ENCODE peak calls at places on chromosomes 6 and 20, in four cellular contexts. One of them, this sample, is unnamed.

GRCh38 chr20:64106435-64106961 is 867 bp downstream of the NPBWR2 start:
- DNase-seq in epithelial cell of esophagus: no peak
- DNase-seq in AG09319: no peak
- DNase-seq in retinal pigment epithelial cell: no peak
- DNase-seq in this sample: no peak

GRCh38 chr20:46799781-46800180 is 90.3 kb downstream of the SLC2A10 start:
- DNase-seq in epithelial cell of esophagus: no peak
- DNase-seq in AG09319: no peak
- DNase-seq in retinal pigment epithelial cell: no peak
- DNase-seq in this sample: no peak

GRCh38 chr6:99814230-99814928 is 179.6 kb downstream of the MCHR2 start:
- DNase-seq in epithelial cell of esophagus: no peak
- DNase-seq in AG09319: no peak
- DNase-seq in retinal pigment epithelial cell: no peak
- DNase-seq in this sample: no peak

GRCh38 chr6:24936641-24937317 is 1.0 kb upstream of the RIPOR2 start:
- DNase-seq in epithelial cell of esophagus: peak
- DNase-seq in AG09319: no peak
- DNase-seq in retinal pigment epithelial cell: no peak
- DNase-seq in this sample: no peak

GRCh38 chr6:84065718-84066290 is 32.2 kb downstream of the MRAP2 start:
- DNase-seq in epithelial cell of esophagus: peak
- DNase-seq in AG09319: no peak
- DNase-seq in retinal pigment epithelial cell: no peak
- DNase-seq in this sample: no peak

GRCh38 chr6:136007355-136007754 is 155.9 kb downstream of the PDE7B start:
- DNase-seq in epithelial cell of esophagus: no peak
- DNase-seq in AG09319: no peak
- DNase-seq in retinal pigment epithelial cell: no peak
- DNase-seq in this sample: no peak

GRCh38 chr6:32439708-32440214 is at the start of gene HLA-DRA:
- DNase-seq in epithelial cell of esophagus: peak
- DNase-seq in AG09319: no peak
- DNase-seq in retinal pigment epithelial cell: no peak
- DNase-seq in this sample: no peak

GRCh38 chr6:17015144-17015543 is 86.7 kb upstream of the STMND1 start:
- DNase-seq in epithelial cell of esophagus: peak
- DNase-seq in AG09319: no peak
- DNase-seq in retinal pigment epithelial cell: no peak
- DNase-seq in this sample: peak

GRCh38 chr20:59733326-59733725 is 129.0 kb downstream of the PHACTR3 start:
- DNase-seq in epithelial cell of esophagus: no peak
- DNase-seq in AG09319: no peak
- DNase-seq in retinal pigment epithelial cell: no peak
- DNase-seq in this sample: no peak

GRCh38 chr6:104613416-104614001 is 246.2 kb downstream of the HACE1 start:
- DNase-seq in epithelial cell of esophagus: no peak
- DNase-seq in AG09319: no peak
- DNase-seq in retinal pigment epithelial cell: peak
- DNase-seq in this sample: no peak

GRCh38 chr6:150275489-150275888 is 93.3 kb upstream of the IYD start:
- DNase-seq in epithelial cell of esophagus: no peak
- DNase-seq in AG09319: no peak
- DNase-seq in retinal pigment epithelial cell: no peak
- DNase-seq in this sample: no peak

GRCh38 chr6:135675862-135676261 is 175.6 kb upstream of the PDE7B start:
- DNase-seq in epithelial cell of esophagus: peak
- DNase-seq in AG09319: no peak
- DNase-seq in retinal pigment epithelial cell: no peak
- DNase-seq in this sample: no peak

GRCh38 chr20:41139227-41140093 is 2.1 kb downstream of the PLCG1 start:
- DNase-seq in epithelial cell of esophagus: no peak
- DNase-seq in AG09319: no peak
- DNase-seq in retinal pigment epithelial cell: no peak
- DNase-seq in this sample: no peak

GRCh38 chr6:70520575-70520974 is 46.2 kb upstream of the SDHAF4 start:
- DNase-seq in epithelial cell of esophagus: peak
- DNase-seq in AG09319: no peak
- DNase-seq in retinal pigment epithelial cell: no peak
- DNase-seq in this sample: no peak
- TF ChIP-seq CTCF in epithelial cell of esophagus: peak
- TF ChIP-seq CTCF in AG09319: peak
- TF ChIP-seq CTCF in retinal pigment epithelial cell: peak
- TF ChIP-seq CTCF in this sample: peak

DNA sequence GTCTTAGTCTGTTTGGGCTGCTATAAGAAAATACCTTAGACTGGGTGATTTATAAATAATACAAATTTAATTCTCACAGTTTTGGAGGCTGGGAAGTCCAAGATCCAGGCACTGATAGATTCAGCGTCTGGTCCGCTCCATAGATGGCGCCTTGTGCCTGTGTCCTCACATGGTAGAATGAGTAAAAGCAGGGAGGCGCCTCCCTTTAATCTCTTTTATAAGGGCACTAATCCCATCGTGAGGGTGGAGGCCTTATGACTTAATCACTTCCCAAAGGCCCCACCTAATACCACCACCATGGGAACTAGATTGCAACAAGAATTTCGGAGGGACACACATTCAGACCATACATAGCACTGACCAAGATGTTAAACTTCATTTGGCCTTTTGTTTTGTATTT is 91.2 kb upstream of the TMEM181 start:
- DNase-seq in epithelial cell of esophagus: peak
- DNase-seq in AG09319: no peak
- DNase-seq in retinal pigment epithelial cell: no peak
- DNase-seq in this sample: no peak
- TF ChIP-seq CTCF in epithelial cell of esophagus: no peak
- TF ChIP-seq CTCF in AG09319: no peak
- TF ChIP-seq CTCF in retinal pigment epithelial cell: no peak
- TF ChIP-seq CTCF in this sample: no peak

DNA sequence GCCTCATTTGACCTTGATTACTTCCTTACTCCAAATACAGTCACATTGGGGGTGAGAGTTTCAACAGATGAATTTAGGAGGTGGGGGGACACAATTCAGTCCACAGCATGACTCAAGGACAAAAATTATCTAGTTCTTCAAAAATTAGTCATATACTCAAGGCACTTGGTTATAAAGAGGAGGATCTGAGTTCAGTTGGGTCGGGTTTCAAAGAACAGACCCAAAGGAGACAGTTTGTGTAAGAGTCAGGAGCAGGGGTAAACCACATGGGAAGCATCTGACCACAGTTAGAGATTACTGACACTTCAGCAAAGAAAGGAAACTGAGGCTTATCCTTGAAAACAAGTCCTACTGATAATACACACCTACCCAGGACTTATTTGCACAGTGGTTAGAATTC is 137.9 kb downstream of the TBC1D7 start:
- DNase-seq in epithelial cell of esophagus: no peak
- DNase-seq in AG09319: no peak
- DNase-seq in retinal pigment epithelial cell: no peak
- DNase-seq in this sample: no peak
- TF ChIP-seq CTCF in epithelial cell of esophagus: no peak
- TF ChIP-seq CTCF in AG09319: no peak
- TF ChIP-seq CTCF in retinal pigment epithelial cell: no peak
- TF ChIP-seq CTCF in this sample: no peak

GRCh38 chr6:154302111-154302752 is 54.4 kb downstream of the IPCEF1 start:
- DNase-seq in epithelial cell of esophagus: peak
- DNase-seq in AG09319: peak
- DNase-seq in retinal pigment epithelial cell: peak
- DNase-seq in this sample: peak
- TF ChIP-seq CTCF in epithelial cell of esophagus: no peak
- TF ChIP-seq CTCF in AG09319: no peak
- TF ChIP-seq CTCF in retinal pigment epithelial cell: no peak
- TF ChIP-seq CTCF in this sample: no peak

GRCh38 chr20:25341716-25342680 is 48.6 kb downstream of the ABHD12 start:
- DNase-seq in epithelial cell of esophagus: peak
- DNase-seq in AG09319: no peak
- DNase-seq in retinal pigment epithelial cell: no peak
- DNase-seq in this sample: no peak

GRCh38 chr20:25339608-25340007 is 51.0 kb downstream of the ABHD12 start:
- DNase-seq in epithelial cell of esophagus: no peak
- DNase-seq in AG09319: no peak
- DNase-seq in retinal pigment epithelial cell: no peak
- DNase-seq in this sample: no peak

GRCh38 chr20:25338112-25339023 is 52.3 kb downstream of the ABHD12 start:
- DNase-seq in epithelial cell of esophagus: no peak
- DNase-seq in AG09319: no peak
- DNase-seq in retinal pigment epithelial cell: no peak
- DNase-seq in this sample: no peak

GRCh38 chr20:25340380-25340779 is 50.3 kb downstream of the ABHD12 start:
- DNase-seq in epithelial cell of esophagus: no peak
- DNase-seq in AG09319: no peak
- DNase-seq in retinal pigment epithelial cell: no peak
- DNase-seq in this sample: no peak

DNA sequence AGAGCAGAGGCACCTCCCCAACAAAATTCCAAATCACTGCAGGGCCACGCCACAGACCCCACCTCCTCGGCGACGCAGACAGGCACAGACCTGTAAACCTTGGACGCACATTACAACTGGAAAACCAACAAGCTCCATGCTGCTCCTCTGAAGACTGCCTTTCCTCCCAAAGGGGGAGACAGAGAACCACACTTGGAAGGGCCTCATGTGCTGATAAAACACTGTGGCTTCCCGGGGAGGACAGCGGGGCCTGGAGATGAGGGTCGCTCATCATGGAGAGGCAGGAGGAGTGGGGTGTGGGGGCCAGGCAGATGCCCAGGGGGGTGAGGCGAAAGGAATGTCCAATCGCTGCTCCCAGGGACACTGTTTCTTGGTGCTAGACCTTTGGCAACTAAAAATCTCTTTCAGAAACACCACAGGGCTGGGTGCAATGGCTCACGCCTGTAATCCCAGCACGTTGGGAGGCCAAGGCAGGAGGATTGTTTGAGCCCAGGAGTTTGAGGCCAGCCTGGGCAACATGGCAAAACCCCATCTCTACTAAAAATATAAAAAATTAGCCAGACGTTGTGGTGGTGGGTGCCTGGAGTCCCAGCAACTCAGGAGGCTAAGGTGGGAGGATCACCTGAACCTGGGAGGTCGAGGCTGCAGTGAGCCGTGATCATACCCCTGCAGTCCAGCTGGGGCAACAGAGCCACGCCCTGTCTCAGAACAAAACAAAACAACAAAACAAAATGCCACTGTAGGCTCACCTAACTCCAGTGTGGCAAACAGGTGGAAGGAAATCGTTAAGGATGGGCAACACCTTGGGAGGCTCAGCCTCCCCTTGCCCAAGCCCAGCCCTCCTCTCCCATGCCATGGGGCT is 53.8 kb downstream of the ABHD12 start:
- DNase-seq in epithelial cell of esophagus: peak
- DNase-seq in AG09319: no peak
- DNase-seq in retinal pigment epithelial cell: no peak
- DNase-seq in this sample: no peak
- TF ChIP-seq CTCF in epithelial cell of esophagus: peak
- TF ChIP-seq CTCF in AG09319: peak
- TF ChIP-seq CTCF in retinal pigment epithelial cell: peak
- TF ChIP-seq CTCF in this sample: no peak

GRCh38 chr6:39088331-39088730 is 26.7 kb downstream of the SAYSD1 start:
- DNase-seq in epithelial cell of esophagus: peak
- DNase-seq in AG09319: peak
- DNase-seq in retinal pigment epithelial cell: peak
- DNase-seq in this sample: no peak
- TF ChIP-seq CTCF in epithelial cell of esophagus: peak
- TF ChIP-seq CTCF in AG09319: peak
- TF ChIP-seq CTCF in retinal pigment epithelial cell: peak
- TF ChIP-seq CTCF in this sample: peak

DNA sequence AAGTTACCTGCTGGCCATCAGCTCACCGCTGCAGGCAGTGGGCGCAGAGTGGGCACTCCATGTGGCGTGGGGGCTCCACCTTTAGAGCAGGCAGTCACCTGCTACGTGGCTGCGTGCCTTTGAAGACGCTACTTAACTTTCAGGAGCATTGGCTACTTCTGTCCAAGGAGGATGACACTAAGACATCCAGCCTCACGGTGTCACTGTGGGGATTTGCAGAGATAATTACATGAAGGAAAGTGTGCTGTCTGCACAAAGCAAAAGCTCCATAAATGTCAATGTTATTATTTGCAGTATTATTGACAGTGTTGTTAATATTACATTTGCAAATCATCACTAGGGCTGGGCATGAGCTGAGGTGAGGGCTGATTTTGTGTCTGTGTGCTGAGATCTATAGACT is 166.0 kb upstream of the SYNDIG1 start:
- DNase-seq in epithelial cell of esophagus: peak
- DNase-seq in AG09319: no peak
- DNase-seq in retinal pigment epithelial cell: no peak
- DNase-seq in this sample: no peak
- TF ChIP-seq CTCF in epithelial cell of esophagus: no peak
- TF ChIP-seq CTCF in AG09319: peak
- TF ChIP-seq CTCF in retinal pigment epithelial cell: no peak
- TF ChIP-seq CTCF in this sample: no peak

DNA sequence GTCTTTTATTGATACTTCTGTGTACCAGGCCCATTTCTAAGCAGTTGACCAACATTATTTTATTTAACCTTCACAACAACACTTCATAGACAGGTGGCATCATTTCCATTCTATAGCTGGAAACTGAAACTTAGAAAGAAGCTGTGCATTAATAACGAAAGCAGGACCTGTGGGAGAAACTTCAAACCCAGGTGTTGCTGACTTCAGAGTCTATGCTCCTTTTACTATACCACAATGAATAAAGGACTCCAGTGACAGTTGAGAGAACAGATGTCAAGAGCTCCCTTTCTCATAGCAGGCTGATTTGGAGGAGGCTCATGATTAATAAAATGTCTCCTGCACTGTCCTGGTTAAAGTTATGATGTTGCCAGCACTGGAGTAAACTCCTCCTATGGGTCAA is 56.6 kb upstream of the POU3F2 start:
- DNase-seq in epithelial cell of esophagus: no peak
- DNase-seq in AG09319: no peak
- DNase-seq in retinal pigment epithelial cell: no peak
- DNase-seq in this sample: no peak
- TF ChIP-seq CTCF in epithelial cell of esophagus: no peak
- TF ChIP-seq CTCF in AG09319: no peak
- TF ChIP-seq CTCF in retinal pigment epithelial cell: no peak
- TF ChIP-seq CTCF in this sample: no peak